ENCODE peak calls at places on chromosomes 5 and 9, in seven cellular contexts. W, X, N, H, M, C and E are unnamed samples.

GRCh38 chr9:114185570-114185969 is 30.2 kb downstream of the COL27A1 start:
- DNase-seq in W (no peak), X (no peak), N (no peak), H (no peak), M (no peak), C (no peak), E (no peak)

GRCh38 chr9:122065923-122066629 is 27.0 kb downstream of the TTLL11 start:
- DNase-seq in W (no peak), X (no peak), N (no peak), H (no peak), M (no peak), C (no peak), E (no peak)

GRCh38 chr5:128199104-128199503 is 115.5 kb downstream of the SLC12A2 start:
- DNase-seq in W (no peak), X (no peak), N (no peak), H (peak), M (no peak), C (peak), E (no peak)

GRCh38 chr5:126589536-126590297 is 5.3 kb downstream of the ALDH7A1 start:
- DNase-seq in W (no peak), X (no peak), N (no peak), H (no peak), M (no peak), C (no peak), E (no peak)

GRCh38 chr5:89377752-89378455 is 494.9 kb upstream of the MEF2C start:
- DNase-seq in W (no peak), X (no peak), N (no peak), H (no peak), M (no peak), C (no peak), E (no peak)

GRCh38 chr9:16023466-16023865 is 470.6 kb downstream of the CCDC171 start:
- DNase-seq in W (no peak), X (no peak), N (no peak), H (no peak), M (no peak), C (no peak), E (no peak)

GRCh38 chr5:27325513-27325912 is 287.1 kb upstream of the CDH9 start:
- DNase-seq in W (no peak), X (no peak), N (no peak), H (no peak), M (no peak), C (no peak), E (no peak)

GRCh38 chr5:77155179-77155839 is 55.2 kb upstream of the PDE8B start:
- DNase-seq in W (no peak), X (peak), N (no peak), H (no peak), M (no peak), C (no peak), E (no peak)

GRCh38 chr5:143200781-143201398 is 202.6 kb downstream of the NR3C1 start:
- DNase-seq in W (no peak), X (no peak), N (no peak), H (peak), M (no peak), C (no peak), E (no peak)

GRCh38 chr5:134566181-134566740 is 40.8 kb downstream of the JADE2 start:
- DNase-seq in W (no peak), X (no peak), N (no peak), H (no peak), M (no peak), C (no peak), E (no peak)

GRCh38 chr9:4837768-4838546 is 45.2 kb downstream of the RCL1 start:
- DNase-seq in W (no peak), X (peak), N (no peak), H (no peak), M (no peak), C (no peak), E (no peak)

GRCh38 chr5:71778678-71779276 is 59.7 kb downstream of the CARTPT start:
- DNase-seq in W (no peak), X (no peak), N (no peak), H (peak), M (no peak), C (peak), E (no peak)

GRCh38 chr9:97543568-97543967 is 42.1 kb downstream of the TMOD1 start:
- DNase-seq in W (no peak), X (no peak), N (no peak), H (no peak), M (no peak), C (peak), E (no peak)

GRCh38 chr5:69331528-69332445 is 814 bp downstream of the CCDC125 start:
- DNase-seq in W (no peak), X (no peak), N (no peak), H (no peak), M (no peak), C (no peak), E (no peak)

GRCh38 chr9:126805546-126806262 is 864 bp downstream of the ZBTB43 start:
- DNase-seq in W (peak), X (peak), N (peak), H (peak), M (no peak), C (peak), E (no peak)

GRCh38 chr5:96374653-96375052 is 58.4 kb downstream of the PCSK1 start:
- DNase-seq in W (no peak), X (peak), N (no peak), H (no peak), M (no peak), C (no peak), E (no peak)

GRCh38 chr5:149799119-149799623 is 69.1 kb downstream of the PPARGC1B start:
- DNase-seq in W (no peak), X (no peak), N (no peak), H (peak), M (no peak), C (peak), E (no peak)

GRCh38 chr5:120228262-120229031 is 235.7 kb upstream of the PRR16 start:
- DNase-seq in W (no peak), X (no peak), N (no peak), H (no peak), M (no peak), C (no peak), E (no peak)